ENCODE peak calls at places on chromosomes 7 and 10, in ten cellular contexts. One of them, this sample, is unnamed.

GRCh38 chr10:78038105-78038504 is 4.4 kb downstream of the RPS24 start:
- DNase-seq in CD4-positive, alpha-beta memory T cell: no peak
- DNase-seq in IMR-90: peak
- DNase-seq in GM12865: no peak
- DNase-seq in cardiac fibroblast: no peak
- DNase-seq in aorta: no peak
- DNase-seq in fibroblast of villous mesenchyme: peak
- DNase-seq in breast epithelium: no peak
- DNase-seq in brain microvascular endothelial cell: no peak
- DNase-seq in A549: no peak
- DNase-seq in this sample: no peak

GRCh38 chr10:119028900-119029612 is 458 bp upstream of the NANOS1 start:
- DNase-seq in GM12865: peak
- DNase-seq in brain microvascular endothelial cell: peak
- DNase-seq in CD4-positive, alpha-beta memory T cell: peak
- DNase-seq in fibroblast of villous mesenchyme: peak
- DNase-seq in cardiac fibroblast: peak
- DNase-seq in aorta: peak
- DNase-seq in breast epithelium: peak
- DNase-seq in A549: peak
- DNase-seq in IMR-90: peak
- DNase-seq in this sample: peak

GRCh38 chr7:95716357-95717122 is 55.8 kb upstream of the DYNC1I1 start:
- DNase-seq in aorta: no peak
- DNase-seq in CD4-positive, alpha-beta memory T cell: no peak
- DNase-seq in cardiac fibroblast: no peak
- DNase-seq in brain microvascular endothelial cell: no peak
- DNase-seq in breast epithelium: no peak
- DNase-seq in A549: no peak
- DNase-seq in GM12865: no peak
- DNase-seq in fibroblast of villous mesenchyme: no peak
- DNase-seq in IMR-90: no peak
- DNase-seq in this sample: no peak

GRCh38 chr10:75922435-75922834 is 491.0 kb downstream of the LRMDA start:
- DNase-seq in breast epithelium: no peak
- DNase-seq in fibroblast of villous mesenchyme: no peak
- DNase-seq in aorta: no peak
- DNase-seq in CD4-positive, alpha-beta memory T cell: no peak
- DNase-seq in GM12865: no peak
- DNase-seq in brain microvascular endothelial cell: no peak
- DNase-seq in A549: no peak
- DNase-seq in IMR-90: peak
- DNase-seq in cardiac fibroblast: peak
- DNase-seq in this sample: no peak

GRCh38 chr10:84543077-84543476 is 214.7 kb downstream of the CCSER2 start:
- DNase-seq in brain microvascular endothelial cell: no peak
- DNase-seq in fibroblast of villous mesenchyme: no peak
- DNase-seq in IMR-90: no peak
- DNase-seq in breast epithelium: no peak
- DNase-seq in cardiac fibroblast: no peak
- DNase-seq in CD4-positive, alpha-beta memory T cell: no peak
- DNase-seq in A549: no peak
- DNase-seq in GM12865: no peak
- DNase-seq in aorta: no peak
- DNase-seq in this sample: no peak

GRCh38 chr10:13095094-13095493 is 4.9 kb upstream of the OPTN start:
- DNase-seq in brain microvascular endothelial cell: peak
- DNase-seq in CD4-positive, alpha-beta memory T cell: no peak
- DNase-seq in fibroblast of villous mesenchyme: peak
- DNase-seq in breast epithelium: no peak
- DNase-seq in cardiac fibroblast: no peak
- DNase-seq in GM12865: no peak
- DNase-seq in A549: no peak
- DNase-seq in IMR-90: no peak
- DNase-seq in aorta: no peak
- DNase-seq in this sample: no peak

GRCh38 chr7:106219170-106219569 is 65.6 kb downstream of the NAMPT start:
- DNase-seq in CD4-positive, alpha-beta memory T cell: no peak
- DNase-seq in brain microvascular endothelial cell: no peak
- DNase-seq in cardiac fibroblast: no peak
- DNase-seq in IMR-90: no peak
- DNase-seq in GM12865: no peak
- DNase-seq in breast epithelium: no peak
- DNase-seq in A549: no peak
- DNase-seq in fibroblast of villous mesenchyme: no peak
- DNase-seq in aorta: no peak
- DNase-seq in this sample: no peak

GRCh38 chr7:157612664-157613561 is 276.1 kb downstream of the DNAJB6 start:
- DNase-seq in brain microvascular endothelial cell: peak
- DNase-seq in aorta: peak
- DNase-seq in A549: no peak
- DNase-seq in cardiac fibroblast: no peak
- DNase-seq in GM12865: no peak
- DNase-seq in fibroblast of villous mesenchyme: no peak
- DNase-seq in breast epithelium: no peak
- DNase-seq in IMR-90: no peak
- DNase-seq in CD4-positive, alpha-beta memory T cell: peak
- DNase-seq in this sample: no peak

DNA sequence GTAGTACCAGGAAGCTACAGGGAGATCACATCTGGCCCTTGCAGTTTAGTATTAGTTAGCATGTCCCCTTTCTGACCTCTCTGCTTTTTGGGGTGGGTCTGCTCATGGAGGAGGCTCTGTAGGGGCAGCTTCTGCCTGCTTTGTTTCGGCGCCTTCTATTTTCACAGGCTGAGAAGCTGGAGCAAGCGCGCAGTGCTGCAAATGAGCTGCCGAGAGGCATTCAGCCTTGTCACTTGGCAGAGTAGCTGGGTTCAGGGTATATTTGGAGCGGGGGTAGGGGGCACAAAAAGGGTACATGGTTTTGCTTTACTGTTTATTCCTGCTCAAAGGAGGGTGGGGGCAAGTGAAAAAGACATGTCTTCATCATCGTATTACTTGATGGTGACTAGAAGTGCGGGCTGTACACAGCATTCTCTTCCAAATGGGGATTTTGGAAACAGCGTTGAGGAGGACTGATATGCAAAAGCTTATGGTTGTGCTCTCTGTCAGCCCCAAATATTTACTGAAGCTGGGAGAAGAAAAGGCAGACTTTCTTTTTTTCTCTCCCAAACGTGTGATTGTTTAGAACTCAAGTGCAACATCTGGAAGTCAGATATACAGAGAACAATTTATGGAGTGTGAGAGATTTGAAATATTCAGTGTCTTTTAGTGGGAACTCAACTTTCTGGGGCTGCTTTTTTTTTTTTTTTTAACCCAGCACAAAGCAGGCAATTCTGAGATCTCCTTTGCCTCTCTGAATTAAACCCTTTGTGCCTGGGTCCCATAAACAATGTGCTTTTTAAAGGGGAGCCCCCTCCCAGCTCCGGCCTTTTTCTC is 146.5 kb downstream of the CELF2 start:
- DNase-seq in GM12865: peak
- DNase-seq in breast epithelium: no peak
- DNase-seq in CD4-positive, alpha-beta memory T cell: peak
- DNase-seq in A549: no peak
- DNase-seq in IMR-90: no peak
- DNase-seq in brain microvascular endothelial cell: no peak
- DNase-seq in aorta: no peak
- DNase-seq in cardiac fibroblast: no peak
- DNase-seq in fibroblast of villous mesenchyme: no peak
- DNase-seq in this sample: no peak
- H3K4me3 ChIP-seq in GM12865: peak
- H3K4me3 ChIP-seq in breast epithelium: peak
- H3K4me3 ChIP-seq in CD4-positive, alpha-beta memory T cell: peak
- H3K4me3 ChIP-seq in A549: no peak
- H3K4me3 ChIP-seq in IMR-90: no peak
- H3K4me3 ChIP-seq in brain microvascular endothelial cell: no peak
- H3K4me3 ChIP-seq in aorta: peak
- H3K4me3 ChIP-seq in cardiac fibroblast: no peak
- H3K4me3 ChIP-seq in fibroblast of villous mesenchyme: no peak
- H3K4me3 ChIP-seq in this sample: peak

GRCh38 chr10:26799342-26799741 is 61.4 kb downstream of the ABI1 start:
- DNase-seq in A549: no peak
- DNase-seq in fibroblast of villous mesenchyme: no peak
- DNase-seq in breast epithelium: no peak
- DNase-seq in CD4-positive, alpha-beta memory T cell: no peak
- DNase-seq in IMR-90: no peak
- DNase-seq in aorta: no peak
- DNase-seq in brain microvascular endothelial cell: no peak
- DNase-seq in cardiac fibroblast: no peak
- DNase-seq in GM12865: peak
- DNase-seq in this sample: no peak

GRCh38 chr10:26801274-26801673 is 59.5 kb downstream of the ABI1 start:
- DNase-seq in aorta: no peak
- DNase-seq in brain microvascular endothelial cell: no peak
- DNase-seq in cardiac fibroblast: no peak
- DNase-seq in GM12865: no peak
- DNase-seq in A549: no peak
- DNase-seq in CD4-positive, alpha-beta memory T cell: no peak
- DNase-seq in fibroblast of villous mesenchyme: no peak
- DNase-seq in IMR-90: no peak
- DNase-seq in breast epithelium: no peak
- DNase-seq in this sample: no peak

GRCh38 chr10:26801831-26802230 is 58.9 kb downstream of the ABI1 start:
- DNase-seq in A549: no peak
- DNase-seq in IMR-90: no peak
- DNase-seq in aorta: no peak
- DNase-seq in GM12865: no peak
- DNase-seq in cardiac fibroblast: no peak
- DNase-seq in CD4-positive, alpha-beta memory T cell: no peak
- DNase-seq in fibroblast of villous mesenchyme: no peak
- DNase-seq in brain microvascular endothelial cell: no peak
- DNase-seq in breast epithelium: no peak
- DNase-seq in this sample: no peak

GRCh38 chr10:26802527-26802926 is 58.2 kb downstream of the ABI1 start:
- DNase-seq in fibroblast of villous mesenchyme: no peak
- DNase-seq in breast epithelium: no peak
- DNase-seq in brain microvascular endothelial cell: no peak
- DNase-seq in aorta: no peak
- DNase-seq in cardiac fibroblast: no peak
- DNase-seq in A549: no peak
- DNase-seq in CD4-positive, alpha-beta memory T cell: no peak
- DNase-seq in GM12865: no peak
- DNase-seq in IMR-90: no peak
- DNase-seq in this sample: no peak

DNA sequence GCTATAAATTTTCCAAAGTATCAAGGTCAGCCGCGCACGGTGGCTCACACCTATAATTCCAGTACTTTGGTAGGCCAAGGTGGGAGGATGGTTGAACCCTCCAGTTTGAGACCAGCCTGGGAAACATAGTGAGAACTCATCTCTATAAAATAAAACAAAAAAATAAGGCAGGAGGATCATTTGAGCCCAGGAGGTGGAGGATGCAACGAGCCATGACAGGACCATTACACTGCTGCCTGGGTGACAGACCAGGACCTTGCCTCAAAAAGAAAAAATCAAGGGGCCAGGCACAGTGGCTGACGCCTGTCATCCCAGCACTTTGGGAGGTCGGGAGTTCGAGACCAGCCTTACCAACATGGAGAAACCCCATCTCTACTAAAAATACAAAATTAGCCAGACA is 60.3 kb downstream of the ABI1 start:
- DNase-seq in aorta: no peak
- DNase-seq in CD4-positive, alpha-beta memory T cell: no peak
- DNase-seq in GM12865: no peak
- DNase-seq in breast epithelium: no peak
- DNase-seq in A549: no peak
- DNase-seq in fibroblast of villous mesenchyme: no peak
- DNase-seq in cardiac fibroblast: no peak
- DNase-seq in brain microvascular endothelial cell: no peak
- DNase-seq in IMR-90: no peak
- DNase-seq in this sample: no peak
- H3K4me3 ChIP-seq in aorta: no peak
- H3K4me3 ChIP-seq in CD4-positive, alpha-beta memory T cell: no peak
- H3K4me3 ChIP-seq in GM12865: no peak
- H3K4me3 ChIP-seq in breast epithelium: no peak
- H3K4me3 ChIP-seq in A549: no peak
- H3K4me3 ChIP-seq in fibroblast of villous mesenchyme: no peak
- H3K4me3 ChIP-seq in cardiac fibroblast: no peak
- H3K4me3 ChIP-seq in brain microvascular endothelial cell: no peak
- H3K4me3 ChIP-seq in IMR-90: no peak
- H3K4me3 ChIP-seq in this sample: no peak

GRCh38 chr7:142796001-142796500 is 25.3 kb downstream of the PRSS2 start:
- DNase-seq in GM12865: no peak
- DNase-seq in A549: no peak
- DNase-seq in breast epithelium: no peak
- DNase-seq in aorta: no peak
- DNase-seq in IMR-90: no peak
- DNase-seq in brain microvascular endothelial cell: no peak
- DNase-seq in CD4-positive, alpha-beta memory T cell: no peak
- DNase-seq in cardiac fibroblast: no peak
- DNase-seq in fibroblast of villous mesenchyme: no peak
- DNase-seq in this sample: no peak
- H3K4me3 ChIP-seq in GM12865: peak
- H3K4me3 ChIP-seq in A549: no peak
- H3K4me3 ChIP-seq in breast epithelium: no peak
- H3K4me3 ChIP-seq in aorta: no peak
- H3K4me3 ChIP-seq in IMR-90: no peak
- H3K4me3 ChIP-seq in brain microvascular endothelial cell: peak
- H3K4me3 ChIP-seq in CD4-positive, alpha-beta memory T cell: peak
- H3K4me3 ChIP-seq in cardiac fibroblast: no peak
- H3K4me3 ChIP-seq in fibroblast of villous mesenchyme: peak
- H3K4me3 ChIP-seq in this sample: no peak

GRCh38 chr7:74001150-74001494 is 26.9 kb upstream of the ELN start:
- DNase-seq in brain microvascular endothelial cell: no peak
- DNase-seq in fibroblast of villous mesenchyme: no peak
- DNase-seq in IMR-90: no peak
- DNase-seq in A549: no peak
- DNase-seq in breast epithelium: no peak
- DNase-seq in CD4-positive, alpha-beta memory T cell: no peak
- DNase-seq in GM12865: no peak
- DNase-seq in cardiac fibroblast: no peak
- DNase-seq in aorta: no peak
- DNase-seq in this sample: no peak

GRCh38 chr7:74000489-74001149 is 27.4 kb upstream of the ELN start:
- DNase-seq in IMR-90: peak
- DNase-seq in breast epithelium: no peak
- DNase-seq in CD4-positive, alpha-beta memory T cell: no peak
- DNase-seq in fibroblast of villous mesenchyme: peak
- DNase-seq in A549: no peak
- DNase-seq in GM12865: no peak
- DNase-seq in brain microvascular endothelial cell: no peak
- DNase-seq in aorta: no peak
- DNase-seq in cardiac fibroblast: no peak
- DNase-seq in this sample: no peak

GRCh38 chr7:74003609-74004008 is 24.4 kb upstream of the ELN start:
- DNase-seq in A549: no peak
- DNase-seq in cardiac fibroblast: no peak
- DNase-seq in GM12865: no peak
- DNase-seq in CD4-positive, alpha-beta memory T cell: no peak
- DNase-seq in brain microvascular endothelial cell: no peak
- DNase-seq in fibroblast of villous mesenchyme: no peak
- DNase-seq in breast epithelium: no peak
- DNase-seq in IMR-90: no peak
- DNase-seq in aorta: no peak
- DNase-seq in this sample: no peak

GRCh38 chr7:73999664-74000420 is 28.1 kb upstream of the ELN start:
- DNase-seq in CD4-positive, alpha-beta memory T cell: no peak
- DNase-seq in GM12865: no peak
- DNase-seq in breast epithelium: peak
- DNase-seq in IMR-90: peak
- DNase-seq in fibroblast of villous mesenchyme: peak
- DNase-seq in cardiac fibroblast: peak
- DNase-seq in A549: no peak
- DNase-seq in brain microvascular endothelial cell: peak
- DNase-seq in aorta: peak
- DNase-seq in this sample: peak

GRCh38 chr7:74002474-74003017 is 25.4 kb upstream of the ELN start:
- DNase-seq in GM12865: peak
- DNase-seq in breast epithelium: no peak
- DNase-seq in A549: peak
- DNase-seq in brain microvascular endothelial cell: peak
- DNase-seq in CD4-positive, alpha-beta memory T cell: no peak
- DNase-seq in aorta: peak
- DNase-seq in fibroblast of villous mesenchyme: peak
- DNase-seq in IMR-90: peak
- DNase-seq in cardiac fibroblast: peak
- DNase-seq in this sample: peak
- H3K4me3 ChIP-seq in GM12865: no peak
- H3K4me3 ChIP-seq in breast epithelium: no peak
- H3K4me3 ChIP-seq in A549: peak
- H3K4me3 ChIP-seq in brain microvascular endothelial cell: no peak
- H3K4me3 ChIP-seq in CD4-positive, alpha-beta memory T cell: no peak
- H3K4me3 ChIP-seq in aorta: no peak
- H3K4me3 ChIP-seq in fibroblast of villous mesenchyme: no peak
- H3K4me3 ChIP-seq in IMR-90: no peak
- H3K4me3 ChIP-seq in cardiac fibroblast: no peak
- H3K4me3 ChIP-seq in this sample: no peak